ENCODE peak calls at places on chromosomes 6 and 20, in four cellular contexts. J, F, H and D are unnamed samples.

GRCh38 chr6:100078509-100078908 is 84.5 kb upstream of the MCHR2 start:
- DNase-seq in J (peak; percentile 20), F (peak; percentile 36), H (peak; percentile 11), D (no peak)

GRCh38 chr20:22581437-22582385 is 2.7 kb downstream of the FOXA2 start:
- DNase-seq in J (no peak), F (no peak), H (no peak), D (no peak)

GRCh38 chr6:1110164-1110563 is 201.7 kb upstream of the FOXQ1 start:
- DNase-seq in J (no peak), F (no peak), H (no peak), D (no peak)

GRCh38 chr6:51045548-51045947 is 226.9 kb downstream of the TFAP2B start:
- DNase-seq in J (no peak), F (no peak), H (no peak), D (no peak)

GRCh38 chr6:84508981-84509380 is 255.4 kb downstream of the TBX18 start:
- DNase-seq in J (peak; percentile 74), F (peak; percentile 42), H (peak; percentile 44), D (no peak)

GRCh38 chr6:44976677-44977405 is 351.3 kb upstream of the RUNX2 start:
- DNase-seq in J (no peak), F (peak; percentile 59), H (peak; percentile 50), D (no peak)

GRCh38 chr20:19885981-19886665 is 128.1 kb downstream of the RIN2 start:
- DNase-seq in J (peak; percentile 16), F (peak; percentile 47), H (no peak), D (no peak)

GRCh38 chr6:65979120-65979519 is 272.1 kb upstream of the EYS start:
- DNase-seq in J (no peak), F (no peak), H (no peak), D (no peak)

GRCh38 chr20:57425150-57426013 is 34.2 kb downstream of the RBM38 start:
- DNase-seq in J (no peak), F (peak; percentile 7), H (peak; percentile 37), D (no peak)

GRCh38 chr6:147381734-147382133 is 126.8 kb upstream of the SAMD5 start:
- DNase-seq in J (no peak), F (peak; percentile 64), H (no peak), D (no peak)

GRCh38 chr20:9627219-9627618 is 112.8 kb downstream of the LAMP5 start:
- DNase-seq in J (no peak), F (no peak), H (no peak), D (no peak)

GRCh38 chr20:25294459-25295385 is 46.8 kb downstream of the PYGB start:
- DNase-seq in J (peak; percentile 38), F (peak; percentile 33), H (peak; percentile 68), D (peak; percentile 34)

GRCh38 chr6:89637960-89638319 is 607 bp downstream of the LYRM2 start:
- DNase-seq in J (peak; percentile 0), F (no peak), H (no peak), D (no peak)

GRCh38 chr20:53126185-53126584 is 154.0 kb downstream of the TSHZ2 start:
- DNase-seq in J (no peak), F (peak; percentile 52), H (no peak), D (no peak)

GRCh38 chr6:143038845-143039244 is 21.8 kb upstream of the AIG1 start:
- DNase-seq in J (no peak), F (no peak), H (no peak), D (no peak)
- TF ChIP-seq CTCF in J (peak; percentile 14), F (no peak), H (no peak), D (no peak)

DNA sequence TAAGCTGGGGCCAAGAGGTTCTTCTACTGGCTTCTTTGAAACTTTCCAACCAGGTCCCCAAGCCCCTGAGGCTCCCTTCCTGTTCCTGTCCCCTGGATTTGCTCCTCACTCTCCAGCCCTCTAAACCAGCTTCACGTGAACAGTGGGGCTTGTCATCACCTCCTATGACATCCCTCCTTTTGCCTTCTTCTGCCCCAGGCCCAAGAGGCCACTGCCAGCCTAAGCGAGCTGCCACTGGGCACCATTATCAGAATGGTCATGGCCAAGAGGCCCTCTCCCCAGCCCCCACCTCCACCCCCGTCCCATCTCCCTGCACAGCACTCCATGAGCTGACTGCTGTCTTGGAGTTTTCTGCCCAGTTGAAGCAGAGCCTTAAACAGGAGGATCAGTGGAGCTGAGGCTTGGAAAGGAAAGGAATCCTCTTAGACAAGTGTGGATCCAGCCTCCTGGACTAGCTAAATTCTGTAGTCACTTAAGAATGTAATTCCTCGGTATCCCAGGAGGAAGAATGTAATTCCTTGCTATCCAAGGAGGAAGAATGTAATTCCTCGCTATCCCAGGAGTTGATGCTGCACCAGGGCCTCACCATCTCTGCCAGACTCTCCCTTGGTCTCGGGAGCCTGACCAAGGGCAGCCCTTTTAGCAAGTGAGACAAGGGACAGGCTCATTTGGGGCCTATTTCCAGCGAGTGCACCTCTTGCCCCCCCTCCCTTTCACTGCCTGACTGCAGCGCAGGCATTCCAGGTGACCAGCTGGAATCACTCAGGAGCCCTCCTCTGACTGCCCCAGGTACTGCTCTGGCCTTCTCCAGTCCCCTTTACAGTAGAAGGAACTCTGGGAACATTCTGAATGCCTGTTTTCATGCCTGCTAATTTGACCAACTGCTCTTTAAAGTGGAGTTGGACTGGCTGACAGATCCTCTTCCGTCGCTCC is 76.4 kb downstream of the TCP11 start:
- DNase-seq in J (no peak), F (no peak), H (no peak), D (no peak)
- TF ChIP-seq CTCF in J (no peak), F (no peak), H (no peak), D (no peak)

GRCh38 chr20:14334306-14334930 is 3.0 kb downstream of the FLRT3 start:
- DNase-seq in J (peak; percentile 45), F (peak; percentile 18), H (peak; percentile 82), D (no peak)
- TF ChIP-seq CTCF in J (peak; percentile 72), F (peak; percentile 44), H (peak; percentile 72), D (no peak)

GRCh38 chr6:156686940-156687874 is 90.0 kb upstream of the ARID1B start:
- DNase-seq in J (peak; percentile 88), F (peak; percentile 90), H (peak; percentile 91), D (peak; percentile 80)
- TF ChIP-seq CTCF in J (no peak), F (no peak), H (no peak), D (no peak)

GRCh38 chr6:26592649-26593048 is 4.1 kb upstream of the ABT1 start:
- DNase-seq in J (no peak), F (no peak), H (peak; percentile 41), D (no peak)
- TF ChIP-seq CTCF in J (no peak), F (no peak), H (peak; percentile 19), D (no peak)

DNA sequence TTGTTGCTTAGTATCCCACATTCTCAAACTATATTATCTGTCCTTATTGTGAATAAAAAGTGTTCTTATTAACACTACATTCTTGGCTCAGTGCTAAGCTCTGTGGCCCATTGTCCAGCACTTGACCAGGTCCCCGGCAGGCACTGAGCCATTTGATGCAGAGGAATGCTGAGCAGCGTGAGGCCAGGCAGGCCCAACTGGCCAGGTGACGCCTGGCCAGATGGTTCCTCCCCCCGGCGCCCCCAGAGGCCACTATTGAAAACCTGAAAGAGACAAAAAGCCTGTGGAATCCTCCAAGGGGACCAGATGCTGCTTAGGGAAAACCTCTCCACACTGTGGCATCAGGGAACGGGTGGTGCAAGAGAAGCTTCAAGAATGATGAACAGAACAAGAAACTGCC is 597.5 kb upstream of the JAG1 start:
- DNase-seq in J (no peak), F (no peak), H (no peak), D (no peak)
- TF ChIP-seq CTCF in J (peak; percentile 32), F (peak; percentile 19), H (peak; percentile 14), D (no peak)

GRCh38 chr6:36621371-36621855 is 27.3 kb downstream of the SRSF3 start:
- DNase-seq in J (no peak), F (no peak), H (no peak), D (no peak)

GRCh38 chr6:36622901-36623546 is 28.9 kb downstream of the SRSF3 start:
- DNase-seq in J (no peak), F (no peak), H (no peak), D (no peak)

GRCh38 chr6:36625161-36625919 is 31.2 kb downstream of the SRSF3 start:
- DNase-seq in J (peak; percentile 46), F (peak; percentile 71), H (peak; percentile 74), D (no peak)

GRCh38 chr6:36624461-36625160 is 30.4 kb downstream of the SRSF3 start:
- DNase-seq in J (no peak), F (no peak), H (no peak), D (no peak)

GRCh38 chr6:36623547-36624459 is 29.6 kb downstream of the SRSF3 start:
- DNase-seq in J (peak; percentile 73), F (peak; percentile 61), H (peak; percentile 85), D (peak; percentile 67)
- TF ChIP-seq CTCF in J (peak; percentile 94), F (peak; percentile 81), H (peak; percentile 97), D (peak; percentile 86)

GRCh38 chr6:170296423-170296745 is 5.5 kb upstream of the DLL1 start:
- DNase-seq in J (no peak), F (no peak), H (no peak), D (no peak)
- TF ChIP-seq CTCF in J (no peak), F (no peak), H (no peak), D (no peak)